ENCODE peak calls at places on chromosome 15, in eight cellular contexts. B, K, Q, N, T, G, O and X are unnamed samples.
A peak's percentile ranks its signal among the peaks of the same experiment; 100 is the strongest.

GRCh38 chr15:74038707-74039655 is 43.4 kb downstream of the GOLGA6A start:
- DNase-seq in B (no peak), K (peak; percentile 55), Q (no peak), N (no peak), T (no peak), G (no peak), O (no peak), X (no peak)

GRCh38 chr15:58298883-58299282 is 132.9 kb upstream of the LIPC start:
- DNase-seq in B (no peak), K (no peak), Q (no peak), N (no peak), T (no peak), G (no peak), O (no peak), X (no peak)

GRCh38 chr15:73273181-73274002 is 95.4 kb downstream of the HCN4 start:
- DNase-seq in B (peak; percentile 69), K (peak; percentile 59), Q (peak; percentile 39), N (peak; percentile 44), T (no peak), G (peak; percentile 39), O (peak; percentile 42), X (peak; percentile 71)

GRCh38 chr15:63481105-63481810 is 23.1 kb upstream of the USP3 start:
- DNase-seq in B (peak; percentile 54), K (no peak), Q (no peak), N (no peak), T (no peak), G (no peak), O (no peak), X (no peak)

GRCh38 chr15:47932829-47933696 is 187.7 kb upstream of the SLC24A5 start:
- DNase-seq in B (no peak), K (no peak), Q (no peak), N (no peak), T (no peak), G (no peak), O (no peak), X (no peak)

GRCh38 chr15:85709250-85709649 is 85.5 kb downstream of the KLHL25 start:
- DNase-seq in B (no peak), K (no peak), Q (no peak), N (no peak), T (no peak), G (no peak), O (no peak), X (no peak)

GRCh38 chr15:98957655-98958054 is 49.9 kb downstream of the PGPEP1L start:
- DNase-seq in B (no peak), K (no peak), Q (no peak), N (no peak), T (no peak), G (no peak), O (no peak), X (no peak)

GRCh38 chr15:84818221-84819131 is 1.3 kb downstream of the ALPK3 start:
- DNase-seq in B (no peak), K (no peak), Q (no peak), N (no peak), T (no peak), G (peak; percentile 16), O (peak; percentile 74), X (no peak)

GRCh38 chr15:98855815-98856539 is 151.6 kb downstream of the PGPEP1L start:
- DNase-seq in B (no peak), K (no peak), Q (no peak), N (no peak), T (no peak), G (no peak), O (no peak), X (no peak)

GRCh38 chr15:43799209-43799944 is 643 bp downstream of the SERINC4 start:
- DNase-seq in B (no peak), K (no peak), Q (peak; percentile 32), N (no peak), T (no peak), G (no peak), O (no peak), X (no peak)

GRCh38 chr15:73165844-73166243 is 113.6 kb downstream of the NEO1 start:
- DNase-seq in B (no peak), K (no peak), Q (no peak), N (no peak), T (no peak), G (no peak), O (peak; percentile 23), X (no peak)

DNA sequence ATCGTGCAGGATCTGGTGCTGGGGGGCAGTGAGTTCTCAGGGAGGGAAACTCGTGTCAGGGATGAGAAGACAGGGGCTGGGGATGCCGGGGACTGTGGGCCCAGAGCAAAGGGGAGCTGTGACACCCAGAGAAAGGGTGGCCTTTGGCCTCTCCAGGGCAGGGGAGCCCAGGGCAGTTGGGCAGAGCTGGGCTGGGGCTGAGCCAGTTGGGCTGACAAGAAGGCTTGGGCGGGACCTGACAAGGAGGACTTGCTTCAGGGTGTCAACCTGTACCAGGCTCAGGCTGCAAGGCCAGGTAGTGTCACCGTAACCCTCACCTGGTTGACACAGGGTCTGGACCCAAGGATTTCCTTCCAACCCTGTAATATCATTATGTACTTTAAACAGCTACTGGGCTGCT is 13.2 kb upstream of the ANPEP start:
- DNase-seq in B (no peak), K (no peak), Q (peak; percentile 39), N (peak; percentile 55), T (no peak), G (no peak), O (no peak), X (no peak)
- H3K27ac ChIP-seq in B (no peak overlapping the region), K (no peak overlapping the region), Q (peak overlapping the region; percentile 54), N (peak overlapping the region; percentile 67), T (peak overlapping the region; percentile 45), G (peak overlapping the region; percentile 16), O (no peak overlapping the region), X (no peak overlapping the region)

GRCh38 chr15:26624128-26624527 is 148.7 kb downstream of the GABRB3 start:
- DNase-seq in B (no peak), K (no peak), Q (no peak), N (no peak), T (peak; percentile 60), G (no peak), O (no peak), X (no peak)

GRCh38 chr15:26628879-26629529 is 143.9 kb downstream of the GABRB3 start:
- DNase-seq in B (peak; percentile 62), K (peak; percentile 88), Q (no peak), N (peak; percentile 56), T (no peak), G (peak; percentile 84), O (no peak), X (peak; percentile 33)

GRCh38 chr15:26631894-26632293 is 141.0 kb downstream of the GABRB3 start:
- DNase-seq in B (no peak), K (no peak), Q (no peak), N (no peak), T (peak; percentile 55), G (no peak), O (no peak), X (no peak)

GRCh38 chr15:26630857-26631256 is 142.0 kb downstream of the GABRB3 start:
- DNase-seq in B (no peak), K (no peak), Q (no peak), N (no peak), T (peak; percentile 87), G (no peak), O (no peak), X (no peak)

DNA sequence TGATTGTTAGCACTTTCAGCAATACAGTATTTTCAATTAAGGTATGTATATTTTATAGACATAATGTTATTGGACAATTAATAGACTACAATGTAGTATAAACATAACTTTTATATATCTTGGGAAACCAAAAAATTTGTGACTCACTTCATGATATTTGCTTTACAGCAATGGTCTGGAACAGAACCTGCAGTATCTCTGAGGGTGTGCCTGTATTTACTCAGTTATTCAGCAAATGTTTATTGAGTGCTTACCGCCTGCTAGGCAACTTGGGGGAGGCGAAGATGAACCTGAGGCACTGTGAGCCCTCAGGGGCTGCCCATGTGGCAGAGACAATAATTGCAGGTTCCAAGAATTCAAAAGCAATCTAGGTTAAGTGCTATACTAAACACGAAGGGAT is 144.8 kb downstream of the GABRB3 start:
- DNase-seq in B (peak; percentile 54), K (peak; percentile 12), Q (no peak), N (no peak), T (no peak), G (no peak), O (no peak), X (no peak)
- H3K4me3 ChIP-seq in B (peak overlapping the region; percentile 63), K (no peak overlapping the region), Q (no peak overlapping the region), N (no peak overlapping the region), T (no peak overlapping the region), G (no peak overlapping the region), O (no peak overlapping the region), X (no peak overlapping the region)

GRCh38 chr15:91874992-91875651 is 21.6 kb downstream of the SLCO3A1 start:
- DNase-seq in B (no peak), K (no peak), Q (no peak), N (no peak), T (no peak), G (no peak), O (no peak), X (no peak)

GRCh38 chr15:91872356-91873132 is 19.0 kb downstream of the SLCO3A1 start:
- DNase-seq in B (no peak), K (no peak), Q (no peak), N (peak; percentile 48), T (no peak), G (no peak), O (no peak), X (no peak)

GRCh38 chr15:91873133-91873526 is 19.6 kb downstream of the SLCO3A1 start:
- DNase-seq in B (no peak), K (no peak), Q (no peak), N (no peak), T (no peak), G (no peak), O (no peak), X (no peak)

GRCh38 chr15:91871138-91871537 is 17.6 kb downstream of the SLCO3A1 start:
- DNase-seq in B (no peak), K (no peak), Q (no peak), N (no peak), T (no peak), G (no peak), O (no peak), X (no peak)

GRCh38 chr15:91871797-91872196 is 18.3 kb downstream of the SLCO3A1 start:
- DNase-seq in B (no peak), K (no peak), Q (no peak), N (no peak), T (no peak), G (no peak), O (no peak), X (no peak)
- TF ChIP-seq EP300 in B (no peak), K (no peak), Q (no peak), N (no peak), T (no peak), G (no peak), O (no peak), X (no peak)

GRCh38 chr15:39966521-39966920 is 32.6 kb downstream of the EIF2AK4 start:
- DNase-seq in B (no peak), K (no peak), Q (no peak), N (no peak), T (no peak), G (no peak), O (no peak), X (no peak)

GRCh38 chr15:39959411-39959810 is 25.5 kb downstream of the EIF2AK4 start:
- DNase-seq in B (no peak), K (no peak), Q (no peak), N (no peak), T (no peak), G (no peak), O (no peak), X (no peak)

GRCh38 chr15:39961051-39961450 is 27.1 kb downstream of the EIF2AK4 start:
- DNase-seq in B (no peak), K (no peak), Q (no peak), N (no peak), T (no peak), G (no peak), O (no peak), X (no peak)

GRCh38 chr15:39960411-39960810 is 26.5 kb downstream of the EIF2AK4 start:
- DNase-seq in B (no peak), K (no peak), Q (no peak), N (no peak), T (no peak), G (no peak), O (no peak), X (peak; percentile 23)

GRCh38 chr15:39963806-39964205 is 29.9 kb downstream of the EIF2AK4 start:
- DNase-seq in B (no peak), K (no peak), Q (no peak), N (no peak), T (no peak), G (no peak), O (no peak), X (no peak)
- H3K27ac ChIP-seq in B (no peak overlapping the region), K (no peak overlapping the region), Q (no peak overlapping the region), N (no peak overlapping the region), T (no peak overlapping the region), G (no peak overlapping the region), O (no peak overlapping the region), X (no peak overlapping the region)